ENCODE peak calls at places on chromosomes 13 and 19, in five cellular contexts. J, Z, G, C and T are unnamed samples.

GRCh38 chr13:110530839-110531499 is 30.6 kb downstream of the RAB20 start:
- DNase-seq in J (no peak), Z (no peak), G (no peak), C (no peak), T (no peak)

GRCh38 chr19:30453768-30454167 is 81.6 kb downstream of the ZNF536 start:
- DNase-seq in J (no peak), Z (no peak), G (no peak), C (no peak), T (no peak)

GRCh38 chr19:7705387-7706187 is 3.7 kb upstream of the FCER2 start:
- DNase-seq in J (no peak), Z (no peak), G (no peak), C (no peak), T (no peak)

GRCh38 chr19:10009269-10009665 is 1.0 kb downstream of the COL5A3 start:
- DNase-seq in J (peak; percentile 79), Z (peak; percentile 70), G (peak; percentile 29), C (peak; percentile 87), T (no peak)

GRCh38 chr13:111122056-111122455 is 6.9 kb downstream of the ARHGEF7 start:
- DNase-seq in J (no peak), Z (no peak), G (no peak), C (no peak), T (no peak)

GRCh38 chr13:29925457-29925856 is 75.0 kb upstream of the UBL3 start:
- DNase-seq in J (peak; percentile 90), Z (peak; percentile 81), G (no peak), C (peak; percentile 61), T (peak; percentile 69)

GRCh38 chr13:26378116-26378515 is 124.2 kb downstream of the CDK8 start:
- DNase-seq in J (no peak), Z (no peak), G (no peak), C (no peak), T (no peak)

GRCh38 chr13:85709721-85710120 is 89.5 kb downstream of the SLITRK6 start:
- DNase-seq in J (no peak), Z (no peak), G (no peak), C (no peak), T (no peak)

GRCh38 chr13:74346960-74347359 is 212.8 kb upstream of the KLF12 start:
- DNase-seq in J (no peak), Z (no peak), G (no peak), C (no peak), T (no peak)

GRCh38 chr13:75180805-75181455 is 301.0 kb downstream of the TBC1D4 start:
- DNase-seq in J (no peak), Z (peak; percentile 78), G (no peak), C (peak; percentile 37), T (no peak)

GRCh38 chr19:5595129-5595528 is 27.4 kb upstream of the TINCR start:
- DNase-seq in J (no peak), Z (no peak), G (no peak), C (no peak), T (no peak)

GRCh38 chr19:19169236-19170052 is 619 bp downstream of the MEF2B start:
- DNase-seq in J (no peak), Z (no peak), G (no peak), C (no peak), T (no peak)
- H3K4me3 ChIP-seq in J (no peak overlapping the region), Z (no peak overlapping the region), G (peak overlapping the region; percentile 14), C (no peak overlapping the region), T (no peak overlapping the region)

GRCh38 chr19:45406957-45407375 is 522 bp downstream of the POLR1G start:
- DNase-seq in J (peak; percentile 6), Z (no peak), G (no peak), C (no peak), T (no peak)
- H3K4me3 ChIP-seq in J (peak overlapping the region; percentile 68), Z (peak overlapping the region; percentile 68), G (peak overlapping the region; percentile 93), C (peak overlapping the region; percentile 86), T (peak overlapping the region; percentile 87)

GRCh38 chr19:55493650-55494171 is 5.5 kb downstream of the SSC5D start:
- DNase-seq in J (no peak), Z (no peak), G (no peak), C (no peak), T (no peak)
- H3K4me3 ChIP-seq in J (no peak overlapping the region), Z (no peak overlapping the region), G (no peak overlapping the region), C (no peak overlapping the region), T (peak overlapping the region; percentile 50)

GRCh38 chr19:37931941-37932655 is 25.1 kb downstream of the SIPA1L3 start:
- DNase-seq in J (peak; percentile 88), Z (peak; percentile 88), G (peak; percentile 39), C (peak; percentile 78), T (peak; percentile 8)
- H3K4me3 ChIP-seq in J (peak overlapping the region; percentile 6), Z (peak overlapping the region; percentile 7), G (no peak overlapping the region), C (peak overlapping the region; percentile 20), T (peak overlapping the region; percentile 23)

DNA sequence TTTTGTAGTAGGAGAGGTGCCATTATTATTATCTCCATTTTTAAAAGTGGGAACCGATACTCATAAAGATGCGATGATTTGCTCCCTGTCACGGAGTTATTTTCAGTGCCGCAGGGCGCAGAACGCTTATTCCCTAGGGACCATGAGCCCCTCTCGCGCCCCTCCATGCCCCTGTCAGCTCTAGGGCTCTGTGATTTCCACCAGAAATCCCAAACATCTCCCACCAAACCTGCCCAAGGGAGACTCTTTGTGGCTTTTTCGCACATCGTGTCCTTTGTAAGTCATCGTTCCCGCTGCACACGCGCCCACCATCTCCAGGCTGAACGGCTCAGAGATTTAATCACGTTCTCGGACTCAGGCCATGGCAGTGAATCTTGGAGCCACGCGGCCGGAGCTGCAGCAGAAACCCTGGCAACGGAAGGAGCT is 105.1 kb downstream of the DNAJC15 start:
- DNase-seq in J (no peak), Z (no peak), G (no peak), C (no peak), T (no peak)
- H3K4me3 ChIP-seq in J (no peak overlapping the region), Z (no peak overlapping the region), G (no peak overlapping the region), C (no peak overlapping the region), T (no peak overlapping the region)

DNA sequence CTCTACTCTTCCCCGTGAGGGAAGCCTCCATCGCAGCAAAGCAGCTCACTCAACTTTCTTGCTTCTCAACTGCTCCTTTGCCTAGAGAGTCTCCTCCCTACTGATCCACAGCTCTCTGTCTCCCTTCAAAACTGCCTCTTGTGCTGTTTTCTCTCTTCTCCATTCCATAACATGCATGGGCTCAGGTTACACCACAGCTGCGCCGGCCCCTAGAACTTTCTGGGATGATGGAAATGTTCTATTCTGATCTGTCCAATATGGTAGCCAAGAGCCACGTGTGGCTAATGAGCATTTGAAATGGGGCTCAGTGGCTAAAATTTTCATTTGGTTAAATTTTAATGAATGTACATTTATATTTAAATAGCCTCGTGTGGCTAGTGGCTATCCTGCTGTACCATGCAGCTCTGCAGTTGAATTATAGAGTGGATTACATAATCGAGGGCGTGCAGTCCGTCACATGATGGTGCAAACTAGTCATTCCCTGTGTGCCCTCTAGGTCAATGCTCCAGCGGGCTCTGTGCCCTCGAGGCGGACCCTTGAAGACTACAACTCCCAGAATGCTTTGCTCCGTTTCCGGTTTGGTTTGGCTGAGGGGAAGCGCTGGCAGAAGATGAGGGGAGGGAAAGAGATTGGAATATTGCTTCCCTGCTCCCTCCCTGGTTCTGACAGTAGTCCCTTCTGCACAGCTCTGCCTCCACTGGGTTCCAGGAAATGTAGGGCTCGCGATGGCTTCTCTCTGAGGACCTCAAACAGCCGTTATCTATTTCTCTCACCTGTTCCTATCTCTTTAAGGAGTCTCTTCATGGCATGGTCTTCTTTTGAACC is 109.8 kb downstream of the CACNA1A start:
- DNase-seq in J (peak; percentile 61), Z (peak; percentile 63), G (peak; percentile 73), C (peak; percentile 44), T (peak; percentile 35)
- H3K4me3 ChIP-seq in J (no peak overlapping the region), Z (no peak overlapping the region), G (no peak overlapping the region), C (no peak overlapping the region), T (no peak overlapping the region)

GRCh38 chr19:48624791-48625723 is 5.8 kb downstream of the SPHK2 start:
- DNase-seq in J (peak; percentile 73), Z (no peak), G (no peak), C (no peak), T (no peak)
- H3K4me3 ChIP-seq in J (peak overlapping the region; percentile 65), Z (peak overlapping the region; percentile 48), G (peak overlapping the region; percentile 80), C (peak overlapping the region; percentile 60), T (peak overlapping the region; percentile 63)

DNA sequence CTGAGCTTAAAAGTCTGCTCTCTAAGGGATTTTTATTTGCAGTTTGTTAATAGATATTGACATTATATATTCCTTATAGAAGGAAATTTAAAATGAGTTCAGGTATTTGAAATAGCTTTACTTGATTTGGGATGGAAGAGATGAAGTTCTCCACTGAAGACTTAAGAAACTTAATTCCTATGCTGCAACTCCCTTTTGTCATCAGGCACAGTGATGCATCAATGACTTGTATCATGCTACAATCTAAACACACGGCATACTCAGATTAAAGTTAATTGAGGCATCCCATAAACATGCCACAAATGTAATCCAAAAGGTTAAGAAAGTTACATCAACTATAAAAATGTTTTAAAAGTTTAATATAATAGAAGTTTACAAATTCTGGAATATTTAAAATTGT is 109.0 kb downstream of the STARD13 start:
- DNase-seq in J (no peak), Z (no peak), G (no peak), C (no peak), T (no peak)
- H3K4me3 ChIP-seq in J (no peak overlapping the region), Z (no peak overlapping the region), G (no peak overlapping the region), C (no peak overlapping the region), T (no peak overlapping the region)

DNA sequence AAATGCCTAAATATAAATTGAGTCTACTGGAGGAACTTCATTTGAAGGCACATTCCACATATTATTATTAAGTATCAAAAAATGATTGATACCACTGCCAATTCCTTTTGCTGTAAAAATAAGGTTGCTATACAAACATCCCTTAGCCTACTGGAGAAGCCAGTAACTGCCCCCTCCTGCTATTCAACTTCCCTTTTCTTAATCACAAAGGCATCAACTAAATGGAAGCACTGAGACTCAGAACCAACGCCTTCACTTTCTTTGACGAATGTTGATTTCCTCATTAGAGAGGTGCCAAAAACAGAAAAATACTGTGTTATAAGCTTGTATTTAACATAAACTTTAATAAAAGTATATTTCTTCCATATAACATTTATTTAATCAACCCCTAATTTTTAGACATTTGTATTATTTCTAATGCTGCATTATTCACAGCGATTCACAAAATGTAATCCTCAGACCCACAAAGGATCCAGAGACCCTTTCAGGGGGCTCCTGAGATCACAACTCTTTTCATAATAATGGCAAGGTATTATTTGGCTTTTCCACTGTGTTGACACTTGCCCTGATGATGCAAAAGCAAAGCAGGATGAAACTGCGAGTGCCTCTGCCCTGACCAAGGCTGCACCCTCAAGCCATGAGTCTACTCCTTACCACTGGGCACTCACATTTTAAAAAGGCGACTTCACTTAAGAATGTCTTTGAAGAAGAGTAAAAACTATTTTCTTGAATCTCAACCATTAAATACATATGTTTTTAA is 11.6 kb downstream of the ELF1 start:
- DNase-seq in J (no peak), Z (peak; percentile 16), G (no peak), C (no peak), T (no peak)
- H3K4me3 ChIP-seq in J (no peak overlapping the region), Z (no peak overlapping the region), G (no peak overlapping the region), C (no peak overlapping the region), T (no peak overlapping the region)

GRCh38 chr19:15672580-15673175 is at the start of gene CYP4F12:
- DNase-seq in J (peak; percentile 11), Z (no peak), G (no peak), C (no peak), T (no peak)

GRCh38 chr19:15679089-15679488 is 6.2 kb downstream of the CYP4F12 start:
- DNase-seq in J (no peak), Z (no peak), G (no peak), C (no peak), T (no peak)

GRCh38 chr19:15671891-15672579 is 852 bp upstream of the CYP4F12 start:
- DNase-seq in J (no peak), Z (no peak), G (no peak), C (no peak), T (no peak)

GRCh38 chr19:15673176-15673654 is 328 bp downstream of the CYP4F12 start:
- DNase-seq in J (no peak), Z (no peak), G (no peak), C (no peak), T (no peak)

GRCh38 chr19:15675560-15675959 is 2.7 kb downstream of the CYP4F12 start:
- DNase-seq in J (no peak), Z (no peak), G (no peak), C (no peak), T (no peak)
- H3K4me3 ChIP-seq in J (no peak overlapping the region), Z (no peak overlapping the region), G (no peak overlapping the region), C (no peak overlapping the region), T (no peak overlapping the region)